ENCODE peak calls at places on chromosomes 12 and 14, in five cellular contexts. One of them, this sample, is unnamed.

GRCh38 chr12:120055231-120055630 is 61.3 kb downstream of the RAB35 start:
- DNase-seq in lower leg skin: no peak
- DNase-seq in transverse colon: no peak
- DNase-seq in stomach: no peak
- DNase-seq in adrenal gland: no peak
- DNase-seq in this sample: no peak

GRCh38 chr12:58668831-58669230 is 251.5 kb downstream of the LRIG3 start:
- DNase-seq in lower leg skin: no peak
- DNase-seq in transverse colon: no peak
- DNase-seq in stomach: no peak
- DNase-seq in adrenal gland: no peak
- DNase-seq in this sample: no peak

GRCh38 chr14:63632932-63633514 is 8.6 kb downstream of the WDR89 start:
- DNase-seq in lower leg skin: no peak
- DNase-seq in transverse colon: no peak
- DNase-seq in stomach: no peak
- DNase-seq in adrenal gland: no peak
- DNase-seq in this sample: no peak

GRCh38 chr12:121800694-121801600 is 2.9 kb upstream of the SETD1B start:
- DNase-seq in lower leg skin: peak
- DNase-seq in transverse colon: peak
- DNase-seq in stomach: peak
- DNase-seq in adrenal gland: peak
- DNase-seq in this sample: peak

GRCh38 chr12:65881965-65882413 is 57.7 kb downstream of the HMGA2 start:
- DNase-seq in lower leg skin: peak
- DNase-seq in transverse colon: peak
- DNase-seq in stomach: peak
- DNase-seq in adrenal gland: peak
- DNase-seq in this sample: peak

GRCh38 chr12:50174971-50175715 is 8.0 kb upstream of the CERS5 start:
- DNase-seq in lower leg skin: no peak
- DNase-seq in transverse colon: no peak
- DNase-seq in stomach: no peak
- DNase-seq in adrenal gland: peak
- DNase-seq in this sample: peak

GRCh38 chr12:120669055-120669828 is 17.7 kb upstream of the MLEC start:
- DNase-seq in lower leg skin: no peak
- DNase-seq in transverse colon: peak
- DNase-seq in stomach: peak
- DNase-seq in adrenal gland: peak
- DNase-seq in this sample: no peak

GRCh38 chr14:23237772-23238594 is at the start of gene RNF212B:
- DNase-seq in lower leg skin: peak
- DNase-seq in transverse colon: peak
- DNase-seq in stomach: peak
- DNase-seq in adrenal gland: peak
- DNase-seq in this sample: peak

GRCh38 chr12:68175566-68176033 is 16.1 kb upstream of the IFNG start:
- DNase-seq in lower leg skin: no peak
- DNase-seq in transverse colon: peak
- DNase-seq in stomach: no peak
- DNase-seq in adrenal gland: no peak
- DNase-seq in this sample: no peak

GRCh38 chr14:38278035-38278434 is 22.1 kb upstream of the CLEC14A start:
- DNase-seq in lower leg skin: no peak
- DNase-seq in transverse colon: no peak
- DNase-seq in stomach: no peak
- DNase-seq in adrenal gland: no peak
- DNase-seq in this sample: no peak

GRCh38 chr12:25501565-25501964 is 51.5 kb downstream of the LMNTD1 start:
- DNase-seq in lower leg skin: no peak
- DNase-seq in transverse colon: no peak
- DNase-seq in stomach: no peak
- DNase-seq in adrenal gland: no peak
- DNase-seq in this sample: no peak

GRCh38 chr14:85959063-85959462 is 429.1 kb downstream of the FLRT2 start:
- DNase-seq in lower leg skin: no peak
- DNase-seq in transverse colon: no peak
- DNase-seq in stomach: no peak
- DNase-seq in adrenal gland: no peak
- DNase-seq in this sample: no peak

GRCh38 chr12:53591301-53592206 is 34.6 kb downstream of the ATF7 start:
- DNase-seq in lower leg skin: no peak
- DNase-seq in transverse colon: no peak
- DNase-seq in stomach: no peak
- DNase-seq in adrenal gland: peak
- DNase-seq in this sample: no peak

GRCh38 chr14:70955543-70956480 is 48.6 kb downstream of the PCNX1 start:
- DNase-seq in lower leg skin: no peak
- DNase-seq in transverse colon: no peak
- DNase-seq in stomach: no peak
- DNase-seq in adrenal gland: no peak
- DNase-seq in this sample: no peak

GRCh38 chr12:100239589-100239988 is 27.3 kb downstream of the DEPDC4 start:
- DNase-seq in lower leg skin: no peak
- DNase-seq in transverse colon: no peak
- DNase-seq in stomach: no peak
- DNase-seq in adrenal gland: no peak
- DNase-seq in this sample: no peak

GRCh38 chr12:30923057-30923456 is 3.5 kb upstream of the TSPAN11 start:
- DNase-seq in lower leg skin: no peak
- DNase-seq in transverse colon: no peak
- DNase-seq in stomach: no peak
- DNase-seq in adrenal gland: no peak
- DNase-seq in this sample: no peak

GRCh38 chr12:2561367-2561766 is 233.4 kb upstream of the FKBP4 start:
- DNase-seq in lower leg skin: no peak
- DNase-seq in transverse colon: no peak
- DNase-seq in stomach: no peak
- DNase-seq in adrenal gland: no peak
- DNase-seq in this sample: no peak

GRCh38 chr12:6539276-6540134 is 5.2 kb downstream of the GAPDH start:
- DNase-seq in lower leg skin: no peak
- DNase-seq in transverse colon: no peak
- DNase-seq in stomach: no peak
- DNase-seq in adrenal gland: no peak
- DNase-seq in this sample: no peak

GRCh38 chr14:95068521-95068920 is 88.8 kb downstream of the DICER1 start:
- DNase-seq in lower leg skin: no peak
- DNase-seq in transverse colon: no peak
- DNase-seq in stomach: no peak
- DNase-seq in adrenal gland: no peak
- DNase-seq in this sample: no peak

GRCh38 chr12:128791395-128792322 is 32.1 kb downstream of the SLC15A4 start:
- DNase-seq in lower leg skin: no peak
- DNase-seq in transverse colon: peak
- DNase-seq in stomach: no peak
- DNase-seq in adrenal gland: no peak
- DNase-seq in this sample: no peak

GRCh38 chr12:81123611-81124010 is 45.7 kb downstream of the ACSS3 start:
- DNase-seq in lower leg skin: no peak
- DNase-seq in transverse colon: no peak
- DNase-seq in stomach: no peak
- DNase-seq in adrenal gland: no peak
- DNase-seq in this sample: no peak

GRCh38 chr12:10940389-10940788 is 1.3 kb upstream of the TAS2R14 start:
- DNase-seq in lower leg skin: no peak
- DNase-seq in transverse colon: no peak
- DNase-seq in stomach: no peak
- DNase-seq in adrenal gland: no peak
- DNase-seq in this sample: no peak

DNA sequence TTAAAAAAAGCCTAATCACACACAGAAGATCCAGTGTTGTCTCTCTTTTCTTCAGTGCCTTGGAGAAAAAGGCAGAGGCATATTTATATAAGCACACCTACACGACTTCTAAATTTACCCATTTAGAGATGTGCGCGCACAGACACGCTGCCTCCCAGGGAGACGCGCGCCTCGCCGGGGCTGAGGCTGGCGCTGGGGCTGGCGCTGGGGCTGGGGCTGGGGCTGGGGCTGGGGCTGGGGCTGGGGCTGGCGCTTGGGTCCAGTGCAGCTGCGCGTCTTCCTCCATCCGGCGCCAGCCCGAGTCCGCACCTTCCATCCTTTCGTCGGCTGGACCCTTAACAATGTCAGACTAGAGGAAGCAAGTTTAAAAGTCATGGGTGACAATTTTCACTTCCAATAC is 118.4 kb upstream of the ARID2 start:
- DNase-seq in lower leg skin: no peak
- DNase-seq in transverse colon: no peak
- DNase-seq in stomach: no peak
- DNase-seq in adrenal gland: no peak
- DNase-seq in this sample: no peak
- H3K4me3 ChIP-seq in lower leg skin: no peak
- H3K4me3 ChIP-seq in transverse colon: peak
- H3K4me3 ChIP-seq in stomach: no peak
- H3K4me3 ChIP-seq in adrenal gland: no peak
- H3K4me3 ChIP-seq in this sample: no peak

GRCh38 chr12:104942075-104942474 is 16.0 kb downstream of the SLC41A2 start:
- DNase-seq in lower leg skin: no peak
- DNase-seq in transverse colon: no peak
- DNase-seq in stomach: no peak
- DNase-seq in adrenal gland: no peak
- DNase-seq in this sample: no peak

GRCh38 chr12:104939089-104939488 is 19.0 kb downstream of the SLC41A2 start:
- DNase-seq in lower leg skin: no peak
- DNase-seq in transverse colon: no peak
- DNase-seq in stomach: no peak
- DNase-seq in adrenal gland: no peak
- DNase-seq in this sample: no peak

GRCh38 chr12:104941454-104941853 is 16.6 kb downstream of the SLC41A2 start:
- DNase-seq in lower leg skin: no peak
- DNase-seq in transverse colon: no peak
- DNase-seq in stomach: no peak
- DNase-seq in adrenal gland: no peak
- DNase-seq in this sample: no peak

GRCh38 chr12:104935892-104936291 is 22.2 kb downstream of the SLC41A2 start:
- DNase-seq in lower leg skin: no peak
- DNase-seq in transverse colon: no peak
- DNase-seq in stomach: no peak
- DNase-seq in adrenal gland: no peak
- DNase-seq in this sample: no peak

DNA sequence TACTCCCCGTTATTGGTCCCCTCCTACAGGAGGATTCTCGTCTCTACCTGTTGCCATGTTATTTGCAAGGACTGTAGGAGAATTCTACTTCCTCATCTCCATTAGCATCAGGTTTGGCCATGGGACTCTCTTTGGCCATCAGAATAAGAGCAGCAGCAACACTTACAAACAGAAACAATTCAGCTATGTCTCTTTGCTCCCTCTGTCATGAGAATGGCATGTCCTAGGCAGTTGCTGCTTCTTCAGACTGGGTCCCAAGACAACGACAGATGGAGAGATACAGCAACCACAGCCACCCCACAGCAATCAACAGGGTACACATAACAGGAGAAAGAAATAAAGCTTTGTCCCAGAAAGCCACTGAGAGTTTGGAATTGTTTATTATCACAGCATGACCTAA is 19.7 kb downstream of the SLC41A2 start:
- DNase-seq in lower leg skin: no peak
- DNase-seq in transverse colon: no peak
- DNase-seq in stomach: no peak
- DNase-seq in adrenal gland: no peak
- DNase-seq in this sample: no peak
- TF ChIP-seq POLR2A in lower leg skin: no peak
- TF ChIP-seq POLR2A in transverse colon: no peak
- TF ChIP-seq POLR2A in stomach: no peak
- TF ChIP-seq POLR2A in adrenal gland: no peak
- TF ChIP-seq POLR2A in this sample: no peak

DNA sequence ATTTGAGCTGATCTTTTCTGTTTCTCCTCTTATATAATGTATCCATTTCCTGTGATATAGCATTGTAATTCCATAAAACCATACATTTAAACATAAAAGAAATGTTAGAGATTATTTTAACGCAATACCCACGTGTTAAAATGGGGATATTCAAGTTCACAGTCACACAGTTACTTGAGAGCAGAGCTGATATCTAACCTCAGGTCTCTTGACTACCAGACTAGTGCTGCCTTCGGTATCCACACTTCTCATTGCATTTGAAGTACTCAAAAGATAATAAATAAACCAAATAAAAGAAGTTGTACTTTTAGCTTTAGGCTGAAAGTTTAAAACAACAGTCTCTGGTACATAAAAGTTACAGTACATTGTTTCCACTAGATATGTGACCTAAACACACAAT is 2.9 kb downstream of the CLECL1 start:
- DNase-seq in lower leg skin: no peak
- DNase-seq in transverse colon: no peak
- DNase-seq in stomach: no peak
- DNase-seq in adrenal gland: no peak
- DNase-seq in this sample: no peak
- H3K4me3 ChIP-seq in lower leg skin: no peak
- H3K4me3 ChIP-seq in transverse colon: no peak
- H3K4me3 ChIP-seq in stomach: no peak
- H3K4me3 ChIP-seq in adrenal gland: no peak
- H3K4me3 ChIP-seq in this sample: no peak

GRCh38 chr12:55722948-55723347 is 2.8 kb downstream of the RDH5 start:
- DNase-seq in lower leg skin: no peak
- DNase-seq in transverse colon: peak
- DNase-seq in stomach: no peak
- DNase-seq in adrenal gland: no peak
- DNase-seq in this sample: no peak

GRCh38 chr12:55724226-55724939 is 4.2 kb downstream of the RDH5 start:
- DNase-seq in lower leg skin: peak
- DNase-seq in transverse colon: peak
- DNase-seq in stomach: peak
- DNase-seq in adrenal gland: peak
- DNase-seq in this sample: peak

GRCh38 chr12:55725556-55725955 is 3.3 kb downstream of the CD63 start:
- DNase-seq in lower leg skin: no peak
- DNase-seq in transverse colon: peak
- DNase-seq in stomach: no peak
- DNase-seq in adrenal gland: no peak
- DNase-seq in this sample: no peak

GRCh38 chr12:55724940-55725309 is 3.9 kb downstream of the CD63 start:
- DNase-seq in lower leg skin: no peak
- DNase-seq in transverse colon: peak
- DNase-seq in stomach: no peak
- DNase-seq in adrenal gland: no peak
- DNase-seq in this sample: no peak

DNA sequence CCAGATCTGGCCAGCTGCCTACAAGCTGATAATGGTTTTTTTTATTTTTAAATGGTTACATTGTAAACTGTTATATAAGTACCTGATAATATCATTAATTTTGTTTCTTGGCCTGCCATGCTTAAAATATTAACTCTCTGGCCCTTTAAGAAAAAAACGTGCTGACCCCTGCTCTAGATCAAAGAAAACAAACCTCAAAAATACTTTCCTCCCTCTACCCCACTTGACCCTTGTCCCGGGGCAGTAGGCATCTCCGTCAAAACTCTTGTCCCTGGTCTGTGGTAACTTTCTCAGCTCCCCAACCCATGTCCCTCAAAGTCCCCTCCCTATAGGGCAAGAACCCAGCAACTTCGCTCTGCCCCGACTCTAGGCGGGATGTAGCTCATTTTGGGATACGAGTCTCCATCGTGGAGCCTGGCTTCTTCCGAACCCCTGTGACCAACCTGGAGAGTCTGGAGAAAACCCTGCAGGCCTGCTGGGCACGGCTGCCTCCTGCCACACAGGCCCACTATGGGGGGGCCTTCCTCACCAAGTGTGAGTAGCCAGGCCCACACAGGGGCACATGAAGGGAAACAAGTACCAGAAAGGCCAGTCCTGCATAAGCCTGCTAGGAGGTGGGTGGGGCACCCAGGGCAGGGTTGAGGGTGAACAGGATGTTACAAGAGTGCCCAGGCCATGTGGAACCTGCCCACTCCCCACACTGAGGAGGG is 3.5 kb downstream of the RDH5 start:
- DNase-seq in lower leg skin: no peak
- DNase-seq in transverse colon: peak
- DNase-seq in stomach: no peak
- DNase-seq in adrenal gland: no peak
- DNase-seq in this sample: no peak
- TF ChIP-seq POLR2A in lower leg skin: no peak
- TF ChIP-seq POLR2A in transverse colon: no peak
- TF ChIP-seq POLR2A in stomach: no peak
- TF ChIP-seq POLR2A in adrenal gland: no peak
- TF ChIP-seq POLR2A in this sample: no peak